ENCODE peak calls at places on chromosomes 7 and 10, in five cellular contexts. H is endodermal cell; Z is H54; K is effector CD4-positive, alpha-beta T cell; Q is NCI-H1092. D is an unnamed sample.

GRCh38 chr10:17644485-17644964 is 574 bp downstream of the STAM start:
- DNase-seq in H (no peak), Z (no peak), K (no peak), Q (no peak), D (peak)

GRCh38 chr10:69439350-69439739 is 11.9 kb upstream of the TSPAN15 start:
- DNase-seq in H (no peak), Z (peak), K (no peak), Q (no peak), D (peak)

GRCh38 chr10:94131885-94132284 is 138.2 kb downstream of the PLCE1 start:
- DNase-seq in H (no peak), Z (no peak), K (no peak), Q (no peak), D (no peak)

GRCh38 chr10:33859319-33860022 is 525.0 kb upstream of the NRP1 start:
- DNase-seq in H (no peak), Z (no peak), K (no peak), Q (no peak), D (no peak)

GRCh38 chr10:1255600-1255999 is 199.4 kb downstream of the WDR37 start:
- DNase-seq in H (no peak), Z (no peak), K (no peak), Q (no peak), D (no peak)

GRCh38 chr7:844043-844442 is 11.8 kb downstream of the SUN1 start:
- DNase-seq in H (no peak), Z (no peak), K (no peak), Q (no peak), D (no peak)

GRCh38 chr7:137642031-137642430 is 204.7 kb downstream of the DGKI start:
- DNase-seq in H (no peak), Z (no peak), K (no peak), Q (no peak), D (no peak)

GRCh38 chr10:20767028-20767427 is 130.1 kb downstream of the NEBL start:
- DNase-seq in H (no peak), Z (peak), K (no peak), Q (no peak), D (peak)

GRCh38 chr10:42637142-42637541 is 1.2 kb downstream of the ZNF33B start:
- DNase-seq in H (no peak), Z (no peak), K (no peak), Q (no peak), D (no peak)

GRCh38 chr10:77383861-77384553 is 253.6 kb downstream of the KCNMA1 start:
- DNase-seq in H (peak), Z (no peak), K (no peak), Q (no peak), D (no peak)

GRCh38 chr10:88281592-88282268 is 301.4 kb downstream of the RNLS start:
- DNase-seq in H (no peak), Z (no peak), K (no peak), Q (no peak), D (no peak)

GRCh38 chr10:112383325-112383724 is 9.4 kb downstream of the ACSL5 start:
- DNase-seq in H (no peak), Z (peak), K (no peak), Q (no peak), D (peak)

GRCh38 chr10:47346572-47347302 is 1.4 kb upstream of the RBP3 start:
- DNase-seq in H (no peak), Z (no peak), K (no peak), Q (peak), D (no peak)

GRCh38 chr10:59654007-59654406 is 55.6 kb downstream of the SLC16A9 start:
- DNase-seq in H (no peak), Z (no peak), K (no peak), Q (no peak), D (no peak)

GRCh38 chr10:75876710-75877109 is 445.3 kb downstream of the LRMDA start:
- DNase-seq in H (peak), Z (no peak), K (no peak), Q (no peak), D (no peak)

GRCh38 chr10:5952731-5953385 is 24.5 kb downstream of the IL15RA start:
- DNase-seq in H (peak), Z (no peak), K (no peak), Q (no peak), D (no peak)

GRCh38 chr7:88401009-88401623 is 94.4 kb upstream of the STEAP4 start:
- DNase-seq in H (no peak), Z (no peak), K (no peak), Q (no peak), D (peak)

D was measured in myocyte.